ENCODE peak calls at places on chromosomes 3 and 15, in four cellular contexts. S, H, Z and C are unnamed samples.

GRCh38 chr3:127809611-127810010 is 12.7 kb downstream of the MGLL start:
- DNase-seq in S (no peak), H (no peak), Z (no peak), C (no peak)

GRCh38 chr3:189233225-189233858 is 61.6 kb downstream of the TPRG1 start:
- DNase-seq in S (peak), H (peak), Z (peak), C (peak)

GRCh38 chr3:41317718-41318117 is 118.4 kb downstream of the CTNNB1 start:
- DNase-seq in S (no peak), H (peak), Z (peak), C (peak)

GRCh38 chr15:100615801-100616200 is 13.4 kb downstream of the ASB7 start:
- DNase-seq in S (no peak), H (no peak), Z (no peak), C (no peak)

GRCh38 chr3:119148493-119149180 is 2.7 kb downstream of the TEX55 start:
- DNase-seq in S (no peak), H (peak), Z (peak), C (peak)

GRCh38 chr3:112132975-112133448 is at the start of gene GCSAM:
- DNase-seq in S (peak), H (no peak), Z (peak), C (no peak)

GRCh38 chr3:65955792-65956477 is 82.8 kb downstream of the MAGI1 start:
- DNase-seq in S (no peak), H (peak), Z (peak), C (peak)

GRCh38 chr3:117407317-117407716 is 697.7 kb downstream of the TUSC7 start:
- DNase-seq in S (peak), H (peak), Z (peak), C (peak)

GRCh38 chr3:171841620-171842000 is 1.5 kb upstream of the TMEM212 start:
- DNase-seq in S (no peak), H (no peak), Z (peak), C (peak)

GRCh38 chr3:13223574-13224237 is 150.5 kb upstream of the IQSEC1 start:
- DNase-seq in S (no peak), H (no peak), Z (no peak), C (peak)

GRCh38 chr3:66405701-66406091 is 95.1 kb downstream of the LRIG1 start:
- DNase-seq in S (no peak), H (peak), Z (peak), C (peak)

GRCh38 chr3:124266517-124266916 is 274.6 kb upstream of the ROPN1 start:
- DNase-seq in S (no peak), H (no peak), Z (peak), C (peak)

GRCh38 chr3:178320481-178321352 is 215.5 kb upstream of the KCNMB2 start:
- DNase-seq in S (no peak), H (peak), Z (peak), C (peak)

GRCh38 chr3:24145481-24145880 is 200.4 kb downstream of the NR1D2 start:
- DNase-seq in S (no peak), H (peak), Z (peak), C (peak)

GRCh38 chr3:64677961-64678716 is 9.7 kb downstream of the ADAMTS9 start:
- DNase-seq in S (no peak), H (no peak), Z (no peak), C (no peak)

GRCh38 chr15:61983087-61983486 is 77.2 kb downstream of the VPS13C start:
- DNase-seq in S (no peak), H (no peak), Z (no peak), C (no peak)

GRCh38 chr15:41746802-41747201 is 27.5 kb upstream of the MAPKBP1 start:
- DNase-seq in S (no peak), H (peak), Z (peak), C (peak)

GRCh38 chr3:2659896-2660295 is 450.3 kb downstream of the IL5RA start:
- DNase-seq in S (no peak), H (no peak), Z (peak), C (no peak)

GRCh38 chr3:2268779-2269178 is 170.1 kb downstream of the CNTN4 start:
- DNase-seq in S (peak), H (no peak), Z (no peak), C (no peak)

GRCh38 chr15:78454992-78455391 is 17.0 kb downstream of the IREB2 start:
- DNase-seq in S (peak), H (no peak), Z (no peak), C (no peak)

GRCh38 chr3:14547693-14548092 is 7.6 kb upstream of the GRIP2 start:
- DNase-seq in S (no peak), H (no peak), Z (no peak), C (no peak)

GRCh38 chr3:183582161-183582560 is 26.7 kb upstream of the KLHL6 start:
- DNase-seq in S (no peak), H (no peak), Z (no peak), C (no peak)

GRCh38 chr15:88467935-88468528 is 524 bp downstream of the MRPS11 start:
- DNase-seq in S (peak), H (peak), Z (peak), C (peak)

GRCh38 chr3:139439278-139439677 is 37.0 kb downstream of the RBP2 start:
- DNase-seq in S (no peak), H (no peak), Z (no peak), C (no peak)

GRCh38 chr3:26350853-26351252 is 271.7 kb upstream of the LRRC3B start:
- DNase-seq in S (no peak), H (no peak), Z (no peak), C (no peak)

GRCh38 chr3:127031845-127032244 is 48.9 kb downstream of the PLXNA1 start:
- DNase-seq in S (no peak), H (no peak), Z (no peak), C (no peak)

GRCh38 chr15:79067969-79068368 is 22.6 kb downstream of the RASGRF1 start:
- DNase-seq in S (no peak), H (no peak), Z (no peak), C (no peak)

GRCh38 chr15:55743615-55743978 is 645 bp upstream of the PRTG start:
- DNase-seq in S (no peak), H (no peak), Z (peak), C (no peak)
- H3K4me3 ChIP-seq in S (no peak), H (peak), Z (peak), C (peak)

GRCh38 chr3:149129326-149130123 is at the start of gene HPS3:
- DNase-seq in S (peak), H (peak), Z (peak), C (peak)
- TF ChIP-seq CTCF in S (no peak), H (no peak), Z (no peak), C (no peak)

GRCh38 chr3:177283983-177284382 is 86.7 kb upstream of the TBL1XR1 start:
- DNase-seq in S (no peak), H (no peak), Z (no peak), C (no peak)
- H3K4me3 ChIP-seq in S (no peak), H (no peak), Z (no peak), C (no peak)

GRCh38 chr3:134630506-134630905 is 20.3 kb downstream of the KY start:
- DNase-seq in S (no peak), H (peak), Z (peak), C (peak)
- TF ChIP-seq CTCF in S (peak), H (peak), Z (peak), C (peak)

GRCh38 chr3:51966941-51967383 is 292 bp downstream of the PCBP4 start:
- DNase-seq in S (no peak), H (no peak), Z (no peak), C (no peak)
- H3K4me3 ChIP-seq in S (peak), H (peak), Z (peak), C (peak)

DNA sequence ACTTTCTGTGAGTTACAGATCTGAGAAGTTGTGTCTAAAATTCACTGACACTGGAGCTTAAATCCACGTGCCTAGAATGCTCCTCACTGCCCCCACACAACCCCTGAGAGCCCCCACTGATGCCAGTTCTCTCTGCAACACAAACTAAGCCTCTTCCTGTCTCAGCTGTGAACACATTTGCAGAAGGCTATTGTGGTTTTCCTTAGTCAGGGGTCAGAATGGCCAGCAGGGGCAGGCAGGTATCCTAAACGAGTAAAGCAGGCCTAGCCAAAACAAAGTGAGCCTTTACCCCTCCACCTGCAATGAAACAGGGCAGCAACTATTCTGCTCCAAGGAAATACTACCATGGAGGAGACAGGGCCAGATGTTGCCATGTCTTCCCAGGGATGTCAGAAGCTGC is 78.6 kb downstream of the FHIT start:
- DNase-seq in S (peak), H (no peak), Z (no peak), C (no peak)
- TF ChIP-seq CTCF in S (no peak), H (no peak), Z (no peak), C (no peak)

GRCh38 chr3:152139651-152140050 is 129.1 kb upstream of the MBNL1 start:
- DNase-seq in S (no peak), H (no peak), Z (no peak), C (no peak)
- H3K4me3 ChIP-seq in S (no peak), H (no peak), Z (no peak), C (no peak)

DNA sequence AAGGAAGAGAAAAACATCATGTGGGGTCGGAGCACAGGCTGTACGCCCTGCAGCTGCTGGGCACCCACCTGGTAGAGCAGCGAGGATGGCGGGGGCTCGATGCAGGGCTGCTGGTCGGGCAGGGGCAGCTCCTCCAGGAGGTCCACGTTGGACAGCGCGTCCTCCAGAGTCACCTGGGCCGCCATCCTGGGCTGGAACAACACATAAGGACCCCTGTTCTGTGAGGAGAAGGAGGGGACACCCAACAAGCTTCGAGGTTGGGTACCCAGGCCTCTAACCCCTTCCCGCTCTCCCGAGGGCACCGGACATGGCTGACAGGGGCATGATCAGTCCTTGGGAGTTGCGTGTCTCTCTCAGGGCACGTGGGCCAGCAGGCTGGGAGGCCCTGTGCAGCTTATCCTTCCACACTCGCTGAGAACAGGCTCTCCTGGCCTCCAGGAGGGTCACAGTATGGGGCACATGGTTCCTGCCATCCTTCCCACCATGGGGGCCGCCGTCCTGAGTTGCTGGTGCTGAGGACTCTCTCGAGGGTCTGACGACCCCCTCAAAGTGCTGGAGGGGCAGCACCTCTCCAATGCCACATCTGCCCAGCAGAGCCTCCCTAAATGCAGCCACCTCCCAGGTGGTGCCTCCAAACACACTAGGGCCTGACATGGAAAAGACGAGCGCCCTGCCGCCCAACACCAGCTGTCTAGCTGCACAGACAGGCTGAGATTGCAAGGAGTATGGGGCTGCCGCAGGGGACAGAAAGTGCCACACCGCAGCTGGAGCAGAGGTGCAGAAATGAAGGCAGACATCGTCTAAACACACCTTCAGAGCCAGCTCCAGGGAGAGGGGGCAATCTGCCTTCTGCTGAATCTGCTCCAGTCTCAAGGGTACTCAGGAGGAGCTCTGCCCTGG is 32.8 kb downstream of the CYFIP1 start:
- DNase-seq in S (no peak), H (no peak), Z (no peak), C (no peak)
- TF ChIP-seq CTCF in S (no peak), H (no peak), Z (no peak), C (no peak)

DNA sequence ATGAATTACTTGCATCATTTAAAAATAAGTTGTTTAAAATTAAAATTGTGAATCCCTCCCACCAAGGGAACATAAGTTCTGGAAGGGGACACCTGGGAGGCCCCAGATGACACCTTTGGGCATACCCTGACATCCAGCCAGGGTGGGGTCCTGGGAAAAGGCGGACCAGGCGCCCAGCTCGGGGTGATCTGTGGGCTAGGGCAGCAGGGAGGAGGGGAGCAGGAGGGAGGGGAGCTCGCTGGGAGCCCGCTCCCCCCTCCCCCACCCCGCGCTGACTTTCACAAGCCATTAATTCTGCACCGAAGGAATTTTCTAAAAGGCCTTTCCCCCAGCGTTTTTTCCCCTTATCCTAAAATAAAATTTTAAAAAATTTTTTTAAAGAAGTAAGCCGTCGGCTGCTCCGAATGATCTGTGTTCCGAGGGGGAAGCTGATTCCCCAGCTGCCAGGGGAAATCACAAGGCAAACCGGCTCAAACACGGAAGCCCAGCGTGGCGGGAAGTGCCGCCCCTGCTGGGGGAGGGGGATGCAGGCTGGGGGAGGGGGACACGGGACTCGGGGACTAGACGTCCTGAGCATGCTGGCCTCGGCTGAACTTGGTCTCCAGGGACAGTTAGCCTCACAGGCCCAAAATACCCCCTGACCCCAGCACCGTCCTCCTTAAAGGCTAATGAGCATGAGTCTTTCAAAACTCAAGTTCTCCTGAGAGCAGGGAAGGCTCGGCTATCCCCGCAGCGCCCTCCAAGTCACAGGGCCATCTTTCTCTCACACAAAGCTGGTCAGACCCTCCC is 13.9 kb downstream of the PLXND1 start:
- DNase-seq in S (no peak), H (peak), Z (peak), C (no peak)
- H3K4me3 ChIP-seq in S (no peak), H (no peak), Z (peak), C (no peak)